ENCODE peak calls at places on chromosomes 12 and 14, in four cellular contexts. One of them, this sample, is unnamed. For H3K4me1, the result is how much of the 10 kb centered on the place peaks cover.

GRCh38 chr14:89977668-89978067 is 21.9 kb downstream of the TDP1 start:
- DNase-seq in cardiac muscle cell: no peak
- DNase-seq in spleen: no peak
- DNase-seq in colonic mucosa: no peak
- DNase-seq in this sample: no peak

GRCh38 chr12:121858662-121859572 is at the start of gene HPD:
- DNase-seq in cardiac muscle cell: no peak
- DNase-seq in spleen: no peak
- DNase-seq in colonic mucosa: peak
- DNase-seq in this sample: peak

GRCh38 chr12:69821441-69822204 is 3.4 kb upstream of the MYRFL start:
- DNase-seq in cardiac muscle cell: no peak
- DNase-seq in colonic mucosa: no peak
- DNase-seq in spleen: no peak
- DNase-seq in this sample: no peak

GRCh38 chr12:131061041-131061806 is 107.5 kb downstream of the ADGRD1 start:
- DNase-seq in cardiac muscle cell: no peak
- DNase-seq in colonic mucosa: no peak
- DNase-seq in spleen: peak
- DNase-seq in this sample: no peak

GRCh38 chr14:63996016-63996415 is 143.2 kb downstream of the SYNE2 start:
- DNase-seq in colonic mucosa: no peak
- DNase-seq in cardiac muscle cell: no peak
- DNase-seq in spleen: no peak
- DNase-seq in this sample: no peak

GRCh38 chr12:106917503-106917902 is 38.2 kb upstream of the TMEM263 start:
- DNase-seq in colonic mucosa: no peak
- DNase-seq in spleen: no peak
- DNase-seq in cardiac muscle cell: peak
- DNase-seq in this sample: no peak

GRCh38 chr14:68471029-68471963 is 321.6 kb downstream of the ZFP36L1 start:
- DNase-seq in spleen: no peak
- DNase-seq in colonic mucosa: no peak
- DNase-seq in cardiac muscle cell: no peak
- DNase-seq in this sample: no peak

GRCh38 chr12:116708826-116709756 is 28.8 kb downstream of the SPRING1 start:
- DNase-seq in cardiac muscle cell: no peak
- DNase-seq in colonic mucosa: peak
- DNase-seq in spleen: peak
- DNase-seq in this sample: no peak

GRCh38 chr14:22994762-22995275 is 12.5 kb upstream of the AJUBA start:
- DNase-seq in spleen: no peak
- DNase-seq in cardiac muscle cell: peak
- DNase-seq in colonic mucosa: no peak
- DNase-seq in this sample: no peak

GRCh38 chr12:123034022-123034541 is 53.6 kb downstream of the ARL6IP4 start:
- DNase-seq in colonic mucosa: no peak
- DNase-seq in spleen: peak
- DNase-seq in cardiac muscle cell: no peak
- DNase-seq in this sample: no peak

GRCh38 chr12:67474934-67475620 is 173.5 kb upstream of the DYRK2 start:
- DNase-seq in cardiac muscle cell: no peak
- DNase-seq in spleen: no peak
- DNase-seq in colonic mucosa: no peak
- DNase-seq in this sample: no peak

GRCh38 chr12:106855221-106855758 is 80.8 kb downstream of the RIC8B start:
- DNase-seq in cardiac muscle cell: no peak
- DNase-seq in colonic mucosa: no peak
- DNase-seq in spleen: no peak
- DNase-seq in this sample: no peak

GRCh38 chr12:131102991-131103609 is 149.4 kb downstream of the ADGRD1 start:
- DNase-seq in cardiac muscle cell: no peak
- DNase-seq in spleen: peak
- DNase-seq in colonic mucosa: no peak
- DNase-seq in this sample: no peak

GRCh38 chr14:50759800-50760543 is 71.0 kb downstream of the NIN start:
- DNase-seq in spleen: no peak
- DNase-seq in cardiac muscle cell: no peak
- DNase-seq in colonic mucosa: no peak
- DNase-seq in this sample: no peak

GRCh38 chr12:45338272-45338671 is 122.4 kb downstream of the ANO6 start:
- DNase-seq in colonic mucosa: no peak
- DNase-seq in cardiac muscle cell: peak
- DNase-seq in spleen: no peak
- DNase-seq in this sample: no peak

GRCh38 chr12:16238661-16239060 is 38.8 kb downstream of the SLC15A5 start:
- DNase-seq in colonic mucosa: no peak
- DNase-seq in spleen: no peak
- DNase-seq in cardiac muscle cell: no peak
- DNase-seq in this sample: no peak

GRCh38 chr14:23627961-23628360 is 8.2 kb upstream of the DHRS2 start:
- DNase-seq in spleen: no peak
- DNase-seq in cardiac muscle cell: no peak
- DNase-seq in colonic mucosa: no peak
- DNase-seq in this sample: no peak

GRCh38 chr12:4984344-4984743 is 59.3 kb upstream of the KCNA5 start:
- DNase-seq in cardiac muscle cell: no peak
- DNase-seq in spleen: no peak
- DNase-seq in colonic mucosa: no peak
- DNase-seq in this sample: no peak

GRCh38 chr12:4987076-4987775 is 56.5 kb upstream of the KCNA5 start:
- DNase-seq in spleen: no peak
- DNase-seq in cardiac muscle cell: no peak
- DNase-seq in colonic mucosa: no peak
- DNase-seq in this sample: no peak

GRCh38 chr12:4979737-4980136 is 63.9 kb upstream of the KCNA5 start:
- DNase-seq in colonic mucosa: no peak
- DNase-seq in spleen: no peak
- DNase-seq in cardiac muscle cell: no peak
- DNase-seq in this sample: no peak

GRCh38 chr12:4985820-4986219 is 57.9 kb upstream of the KCNA5 start:
- DNase-seq in cardiac muscle cell: no peak
- DNase-seq in spleen: no peak
- DNase-seq in colonic mucosa: no peak
- DNase-seq in this sample: no peak

DNA sequence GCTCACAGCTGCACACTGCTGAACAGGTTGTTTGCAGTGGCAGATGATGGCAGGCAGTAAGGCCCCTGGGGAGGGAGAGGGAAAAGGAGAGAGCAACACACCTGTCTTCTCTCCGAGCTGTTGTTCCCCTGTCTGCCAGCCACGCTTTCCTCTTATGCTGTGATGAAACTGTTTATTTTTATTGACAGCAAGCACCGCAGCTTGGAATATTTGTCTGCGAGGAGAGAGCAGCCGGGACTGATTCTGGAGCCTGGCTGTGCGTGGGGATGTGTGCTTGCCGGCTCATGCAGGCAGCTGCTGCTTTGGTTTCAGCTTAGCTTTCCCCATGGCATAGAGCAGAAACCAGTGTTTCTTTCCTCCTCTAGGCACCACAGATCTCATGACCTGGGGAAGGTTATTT is 58.7 kb upstream of the KCNA5 start:
- DNase-seq in spleen: no peak
- DNase-seq in cardiac muscle cell: no peak
- DNase-seq in colonic mucosa: no peak
- DNase-seq in this sample: no peak
- H3K27ac ChIP-seq in spleen: no peak
- H3K27ac ChIP-seq in cardiac muscle cell: no peak
- H3K27ac ChIP-seq in colonic mucosa: no peak
- H3K27ac ChIP-seq in this sample: no peak

GRCh38 chr12:52050116-52050770 is 999 bp upstream of the NR4A1 start:
- DNase-seq in cardiac muscle cell: no peak
- DNase-seq in colonic mucosa: peak
- DNase-seq in spleen: peak
- DNase-seq in this sample: no peak

GRCh38 chr12:52049688-52050087 is 1.6 kb upstream of the NR4A1 start:
- DNase-seq in colonic mucosa: peak
- DNase-seq in cardiac muscle cell: no peak
- DNase-seq in spleen: no peak
- DNase-seq in this sample: no peak

GRCh38 chr12:52052471-52053186 is 1.4 kb downstream of the NR4A1 start:
- DNase-seq in spleen: no peak
- DNase-seq in cardiac muscle cell: no peak
- DNase-seq in colonic mucosa: peak
- DNase-seq in this sample: no peak

GRCh38 chr12:52049286-52049685 is 2.0 kb upstream of the NR4A1 start:
- DNase-seq in cardiac muscle cell: no peak
- DNase-seq in colonic mucosa: no peak
- DNase-seq in spleen: peak
- DNase-seq in this sample: no peak

DNA sequence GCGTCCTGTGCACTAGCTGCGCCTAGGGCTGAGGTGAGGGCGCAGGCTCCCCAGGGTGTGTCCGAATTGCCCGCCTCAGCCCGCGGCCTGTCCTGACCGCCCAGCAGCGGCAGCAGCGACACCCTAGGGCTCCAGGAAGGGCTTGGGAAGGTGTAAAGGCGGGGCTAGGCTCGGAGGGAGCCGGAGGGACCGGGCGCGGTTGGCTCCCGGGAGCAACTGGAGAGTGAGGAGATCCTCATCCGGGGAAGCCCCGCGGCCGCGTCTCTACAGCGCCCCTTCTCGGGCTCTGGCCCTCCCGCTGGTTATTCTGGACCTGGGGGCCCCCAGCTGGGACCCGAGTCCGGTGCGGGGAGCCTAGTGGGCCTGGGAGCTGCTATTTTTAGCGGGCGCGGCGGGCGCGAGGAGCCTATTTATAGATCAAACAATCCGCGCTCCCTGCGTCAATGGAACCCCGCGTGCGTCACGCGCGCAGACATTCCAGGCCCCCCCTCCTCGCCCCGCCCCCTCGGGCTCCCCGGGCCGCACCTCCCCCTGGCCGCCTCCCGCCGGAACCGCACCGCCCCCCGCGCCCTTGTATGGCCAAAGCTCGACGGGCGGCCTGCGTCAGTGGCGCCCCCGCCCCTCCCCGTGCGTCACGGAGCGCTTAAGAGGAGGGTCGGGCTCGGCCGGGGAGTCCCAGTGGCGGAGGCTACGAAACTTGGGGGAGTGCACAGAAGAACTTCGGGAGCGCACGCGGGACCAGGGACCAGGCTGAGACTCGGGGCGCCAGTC is at the start of gene NR4A1:
- DNase-seq in colonic mucosa: peak
- DNase-seq in spleen: peak
- DNase-seq in cardiac muscle cell: peak
- DNase-seq in this sample: peak
- TF ChIP-seq CTCF in colonic mucosa: no peak
- TF ChIP-seq CTCF in spleen: no peak
- TF ChIP-seq CTCF in cardiac muscle cell: peak
- TF ChIP-seq CTCF in this sample: no peak

GRCh38 chr12:31272607-31273225 is 53.2 kb downstream of the SINHCAF start:
- DNase-seq in spleen: no peak
- DNase-seq in cardiac muscle cell: no peak
- DNase-seq in colonic mucosa: no peak
- DNase-seq in this sample: no peak

GRCh38 chr12:31278445-31279242 is 47.3 kb downstream of the SINHCAF start:
- DNase-seq in cardiac muscle cell: no peak
- DNase-seq in colonic mucosa: no peak
- DNase-seq in spleen: no peak
- DNase-seq in this sample: no peak

GRCh38 chr12:31277081-31277480 is 48.9 kb downstream of the SINHCAF start:
- DNase-seq in colonic mucosa: no peak
- DNase-seq in spleen: no peak
- DNase-seq in cardiac muscle cell: no peak
- DNase-seq in this sample: no peak

GRCh38 chr12:31274520-31275300 is 51.2 kb downstream of the SINHCAF start:
- DNase-seq in colonic mucosa: no peak
- DNase-seq in cardiac muscle cell: no peak
- DNase-seq in spleen: no peak
- DNase-seq in this sample: no peak

GRCh38 chr12:31275491-31275890 is 50.5 kb downstream of the SINHCAF start:
- DNase-seq in cardiac muscle cell: no peak
- DNase-seq in colonic mucosa: no peak
- DNase-seq in spleen: no peak
- DNase-seq in this sample: no peak
- H3K4me1 ChIP-seq in cardiac muscle cell: under half
- H3K4me1 ChIP-seq in colonic mucosa: under half
- H3K4me1 ChIP-seq in spleen: under half
- H3K4me1 ChIP-seq in this sample: under half

DNA sequence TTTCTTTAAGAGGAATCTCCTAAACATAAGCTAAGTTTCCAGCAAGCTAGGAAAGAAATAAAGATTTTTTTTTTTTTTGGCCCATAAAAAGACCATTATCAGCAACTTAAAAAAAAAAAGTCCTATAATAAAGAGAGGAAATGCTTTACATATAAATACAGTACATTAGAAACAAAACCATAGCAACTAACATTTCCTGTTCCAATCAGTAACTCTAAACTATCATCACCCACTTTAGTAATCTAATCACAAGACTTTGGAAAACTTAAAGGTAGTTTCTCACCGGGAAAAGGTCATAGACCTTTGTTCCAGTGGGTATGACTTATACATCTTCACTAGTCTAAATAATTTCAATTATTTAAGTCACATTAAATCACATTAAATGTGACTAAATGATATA is 11.1 kb downstream of the SPTSSA start:
- DNase-seq in spleen: no peak
- DNase-seq in colonic mucosa: no peak
- DNase-seq in cardiac muscle cell: peak
- DNase-seq in this sample: no peak
- H3K27ac ChIP-seq in spleen: no peak
- H3K27ac ChIP-seq in colonic mucosa: peak
- H3K27ac ChIP-seq in cardiac muscle cell: no peak
- H3K27ac ChIP-seq in this sample: no peak

DNA sequence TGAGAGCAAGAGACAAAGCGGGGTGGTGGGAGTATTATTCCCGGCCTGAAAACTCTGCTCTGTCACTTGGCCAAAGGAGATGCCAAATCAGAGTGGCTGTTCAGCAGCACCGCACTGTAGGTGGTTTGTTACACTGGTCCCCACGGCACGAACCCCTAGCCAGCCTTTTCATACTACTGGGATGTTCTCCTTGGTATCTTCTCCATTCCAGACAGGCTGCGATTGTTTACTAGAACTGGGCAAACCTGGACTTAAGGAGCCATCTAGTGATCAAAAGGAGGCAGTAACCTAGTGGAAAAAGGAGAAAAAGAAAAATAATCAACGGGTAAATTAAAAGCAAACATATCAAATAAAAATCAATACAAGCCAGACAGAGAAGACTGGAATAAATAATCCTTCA is 58.9 kb upstream of the TMTC2 start:
- DNase-seq in colonic mucosa: no peak
- DNase-seq in cardiac muscle cell: peak
- DNase-seq in spleen: no peak
- DNase-seq in this sample: no peak
- TF ChIP-seq CTCF in colonic mucosa: no peak
- TF ChIP-seq CTCF in cardiac muscle cell: peak
- TF ChIP-seq CTCF in spleen: no peak
- TF ChIP-seq CTCF in this sample: no peak

DNA sequence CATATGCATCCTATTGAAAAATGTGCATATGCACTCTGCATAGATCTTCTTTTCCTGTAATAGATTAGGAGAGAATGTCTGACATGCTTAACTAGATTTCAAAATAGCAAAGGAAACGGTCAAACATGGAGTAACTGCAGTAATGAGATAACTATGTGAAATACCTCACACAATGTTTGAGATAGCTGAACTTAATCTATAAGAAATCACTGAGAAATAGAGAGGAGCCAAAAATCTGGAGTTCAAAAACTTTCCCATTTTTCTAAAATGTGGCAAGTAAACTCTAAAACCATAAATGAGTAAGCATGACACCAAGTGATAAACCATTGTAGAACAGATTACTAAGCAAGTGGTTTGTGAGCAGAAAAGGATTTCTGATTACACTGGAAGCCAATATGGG is 382.7 kb upstream of the TMTC1 start:
- DNase-seq in colonic mucosa: no peak
- DNase-seq in cardiac muscle cell: no peak
- DNase-seq in spleen: no peak
- DNase-seq in this sample: no peak
- H3K4me1 ChIP-seq in colonic mucosa: under half
- H3K4me1 ChIP-seq in cardiac muscle cell: under half
- H3K4me1 ChIP-seq in spleen: under half
- H3K4me1 ChIP-seq in this sample: under half